ENCODE peak calls at places on chromosomes 11 and 22, in seven cellular contexts. Z, D, C, U, E, L and P are unnamed samples.

GRCh38 chr11:11567862-11568650 is 53.7 kb downstream of the GALNT18 start:
- DNase-seq in L (no peak), E (no peak), C (peak; percentile 15), D (no peak), U (no peak), Z (peak; percentile 30), P (no peak)

GRCh38 chr11:19435306-19435989 is 194.7 kb upstream of the E2F8 start:
- DNase-seq in Z (no peak), C (no peak), D (no peak), E (no peak), U (no peak), L (no peak), P (no peak)

GRCh38 chr22:38148252-38148651 is 33.4 kb downstream of the PLA2G6 start:
- DNase-seq in Z (peak; percentile 66), C (peak; percentile 69), L (no peak), E (no peak), U (peak; percentile 84), D (peak; percentile 30), P (no peak)

GRCh38 chr11:106032861-106033260 is 10.8 kb upstream of the MSANTD4 start:
- DNase-seq in C (no peak), U (no peak), Z (no peak), D (no peak), E (no peak), L (no peak), P (no peak)

GRCh38 chr22:22164541-22165272 is 79.9 kb upstream of the VPREB1 start:
- DNase-seq in U (no peak), C (no peak), E (no peak), Z (no peak), D (peak; percentile 25), L (no peak), P (no peak)

GRCh38 chr11:75352417-75353206 is 1.2 kb upstream of the ARRB1 start:
- DNase-seq in U (no peak), E (no peak), D (no peak), C (peak; percentile 68), Z (no peak), L (no peak), P (no peak)

GRCh38 chr11:20011294-20011951 is 148.9 kb downstream of the DBX1 start:
- DNase-seq in C (no peak), L (no peak), Z (no peak), D (no peak), U (peak; percentile 90), E (no peak), P (no peak)

GRCh38 chr22:50299724-50300619 is 7.5 kb downstream of the PLXNB2 start:
- DNase-seq in E (peak; percentile 91), U (peak; percentile 77), Z (no peak), D (peak; percentile 91), C (no peak), L (peak; percentile 86), P (no peak)

GRCh38 chr11:95150977-95151684 is 61.5 kb downstream of the ENDOD1 start:
- DNase-seq in L (peak; percentile 91), Z (peak; percentile 78), D (peak; percentile 96), U (peak; percentile 94), E (peak; percentile 96), C (peak; percentile 92), P (peak; percentile 84)

GRCh38 chr22:32545801-32546200 is 71.2 kb downstream of the FBXO7 start:
- DNase-seq in Z (peak; percentile 45), C (peak; percentile 70), L (no peak), U (peak; percentile 36), D (no peak), E (no peak), P (no peak)

GRCh38 chr11:73982595-73982989 is at the start of gene UCP2:
- DNase-seq in Z (peak; percentile 73), U (peak; percentile 88), D (no peak), E (peak; percentile 83), C (peak; percentile 86), L (no peak), P (no peak)

GRCh38 chr22:27475548-27475897 is 326.0 kb downstream of the MN1 start:
- DNase-seq in D (no peak), L (no peak), E (no peak), Z (no peak), U (no peak), C (peak; percentile 17), P (no peak)

GRCh38 chr11:34600339-34601084 is 20.4 kb upstream of the EHF start:
- DNase-seq in D (peak; percentile 58), C (no peak), L (no peak), U (no peak), Z (peak; percentile 8), E (no peak), P (no peak)

GRCh38 chr11:2150206-2150847 is 10.7 kb downstream of the INS start:
- DNase-seq in E (no peak), L (no peak), D (peak; percentile 80), Z (peak; percentile 59), U (peak; percentile 58), C (peak; percentile 73), P (peak; percentile 78)

GRCh38 chr11:115903179-115903578 is 399.0 kb upstream of the CADM1 start:
- DNase-seq in Z (no peak), C (no peak), L (no peak), D (no peak), U (no peak), E (no peak), P (no peak)

GRCh38 chr11:76443254-76443935 is 1.4 kb upstream of the EMSY start:
- DNase-seq in Z (no peak), D (no peak), E (no peak), U (no peak), C (peak; percentile 68), L (no peak), P (no peak)

GRCh38 chr11:29518389-29519174 is 498.2 kb downstream of the KCNA4 start:
- DNase-seq in C (peak; percentile 11), L (peak; percentile 52), U (peak; percentile 22), E (peak; percentile 47), Z (no peak), D (peak; percentile 37), P (no peak)

GRCh38 chr11:134364261-134364660 is 32.5 kb downstream of the GLB1L2 start:
- DNase-seq in C (no peak), D (no peak), E (no peak), L (no peak), Z (no peak), U (no peak), P (no peak)

GRCh38 chr11:79439430-79439892 is 1.4 kb downstream of the TENM4 start:
- DNase-seq in L (no peak), Z (peak; percentile 59), U (no peak), D (peak; percentile 60), E (no peak), C (peak; percentile 44), P (no peak)

GRCh38 chr11:72695354-72695753 is 21.1 kb upstream of the PDE2A start:
- DNase-seq in D (no peak), Z (no peak), U (no peak), C (no peak), L (no peak), E (no peak), P (no peak)

GRCh38 chr22:48884786-48885185 is 942.9 kb downstream of the BRD1 start:
- DNase-seq in D (no peak), E (peak; percentile 27), L (no peak), U (no peak), C (no peak), Z (no peak), P (no peak)

GRCh38 chr11:121899534-121899933 is 216.5 kb downstream of the BLID start:
- DNase-seq in Z (no peak), C (no peak), E (no peak), L (no peak), U (no peak), D (no peak), P (no peak)

GRCh38 chr22:26436903-26437515 is 7.9 kb downstream of the ASPHD2 start:
- DNase-seq in D (no peak), L (no peak), U (peak; percentile 21), Z (no peak), E (no peak), C (no peak), P (no peak)

GRCh38 chr22:31099386-31099785 is 8.0 kb downstream of the SELENOM start:
- DNase-seq in C (no peak), Z (peak; percentile 40), E (no peak), U (peak; percentile 32), D (no peak), L (no peak), P (no peak)

GRCh38 chr22:31099841-31100761 is 7.3 kb downstream of the SELENOM start:
- DNase-seq in D (no peak), L (no peak), U (no peak), E (no peak), C (no peak), Z (no peak), P (no peak)

GRCh38 chr22:31098633-31099110 is 8.7 kb downstream of the SELENOM start:
- DNase-seq in L (peak; percentile 88), Z (no peak), U (no peak), E (peak; percentile 94), C (no peak), D (peak; percentile 81), P (no peak)

GRCh38 chr22:31096637-31097274 is 10.6 kb downstream of the SELENOM start:
- DNase-seq in C (no peak), Z (no peak), L (peak; percentile 56), E (peak; percentile 70), U (no peak), D (no peak), P (no peak)

GRCh38 chr22:31097941-31098632 is 9.3 kb downstream of the SELENOM start:
- DNase-seq in C (no peak), U (no peak), E (no peak), L (no peak), Z (no peak), D (no peak), P (no peak)
- H4K8ac ChIP-seq in C (no peak overlapping the region), U (no peak overlapping the region), E (no peak overlapping the region), L (peak overlapping the region; percentile 41), Z (no peak overlapping the region), D (no peak overlapping the region), P (no peak overlapping the region)

DNA sequence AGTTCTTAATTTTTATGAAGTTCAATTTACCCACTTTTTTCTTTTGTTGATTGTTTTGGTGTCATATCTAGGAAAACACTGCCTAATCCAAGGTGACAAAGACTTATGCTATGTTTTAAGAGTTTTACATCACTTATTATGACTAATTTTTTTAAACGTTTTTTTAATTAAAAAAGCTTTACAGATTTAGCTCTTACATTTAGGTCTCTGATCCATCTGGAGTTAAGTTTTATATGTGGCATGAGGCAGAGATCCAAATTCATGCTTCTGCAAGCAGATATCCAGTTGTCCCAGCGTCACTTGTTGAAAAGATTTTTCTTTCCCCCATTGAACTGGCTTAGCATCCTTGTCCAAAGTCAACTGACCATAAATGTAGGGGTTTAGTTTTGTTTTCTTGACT is 72.6 kb downstream of the PACSIN2 start:
- DNase-seq in E (no peak), Z (no peak), U (no peak), D (no peak), C (no peak), L (no peak), P (no peak)
- H4K8ac ChIP-seq in E (no peak overlapping the region), Z (no peak overlapping the region), U (no peak overlapping the region), D (no peak overlapping the region), C (no peak overlapping the region), L (no peak overlapping the region), P (no peak overlapping the region)

GRCh38 chr11:17490232-17490631 is 13.6 kb upstream of the ABCC8 start:
- DNase-seq in C (no peak), D (no peak), Z (no peak), E (no peak), L (no peak), U (no peak), P (no peak)
- H4K8ac ChIP-seq in C (no peak overlapping the region), D (no peak overlapping the region), Z (no peak overlapping the region), E (no peak overlapping the region), L (no peak overlapping the region), U (no peak overlapping the region), P (no peak overlapping the region)

DNA sequence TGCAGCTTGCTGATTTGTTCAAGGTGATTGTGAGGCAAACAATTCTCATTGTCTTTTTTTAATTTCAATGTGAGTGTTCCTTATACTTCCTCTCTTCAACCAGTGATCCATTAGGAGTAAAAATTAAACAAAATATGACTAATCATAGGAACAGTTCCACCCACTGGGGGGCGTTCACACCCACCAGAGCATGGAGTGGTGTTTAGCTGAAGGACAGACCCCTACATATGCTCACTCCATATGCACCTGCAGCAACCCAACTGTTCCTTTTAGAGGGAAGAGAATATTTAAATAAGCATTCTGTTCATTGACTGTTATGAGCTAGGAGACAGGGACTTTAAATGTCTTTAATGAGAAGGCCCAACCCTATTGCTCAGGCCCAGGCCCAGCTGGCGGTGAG is 78.7 kb upstream of the DRD2 start:
- DNase-seq in D (no peak), Z (no peak), C (no peak), E (no peak), L (no peak), U (no peak), P (no peak)
- H4K8ac ChIP-seq in D (no peak overlapping the region), Z (no peak overlapping the region), C (no peak overlapping the region), E (no peak overlapping the region), L (no peak overlapping the region), U (no peak overlapping the region), P (no peak overlapping the region)